ENCODE peak calls at places on chromosomes 3 and 15, in eight cellular contexts. A is fibroblast of pulmonary artery, Y is endothelial cell of umbilical vein, I is fibroblast of lung, H is fibroblast of the aortic adventitia, P is heart left ventricle, D is psoas muscle, K is ovary. F is an unnamed sample.
A peak's percentile ranks its signal among the peaks of the same experiment; 100 is the strongest.

GRCh38 chr15:74787251-74788041 is 5.6 kb downstream of the CSK start:
- DNase-seq in A (peak; percentile 70), D (peak; percentile 76), P (peak; percentile 65), I (peak; percentile 65), Y (no peak), K (no peak), H (peak; percentile 54), F (no peak)

GRCh38 chr3:179853176-179853575 is 183.6 kb downstream of the PEX5L start:
- DNase-seq in H (peak; percentile 88), K (peak; percentile 28), Y (no peak), I (peak; percentile 83), D (no peak), P (peak; percentile 16), A (peak; percentile 33), F (no peak)

GRCh38 chr3:141280086-141280485 is 48.5 kb downstream of the PXYLP1 start:
- DNase-seq in D (no peak), H (peak; percentile 41), K (no peak), A (no peak), Y (no peak), I (no peak), P (no peak), F (no peak)

GRCh38 chr3:127753898-127754410 is 68.4 kb downstream of the MGLL start:
- DNase-seq in D (no peak), Y (no peak), K (no peak), H (no peak), I (no peak), P (no peak), A (no peak), F (no peak)

GRCh38 chr3:184448321-184449160 is 68.7 kb downstream of the CHRD start:
- DNase-seq in K (no peak), D (no peak), Y (peak; percentile 96), I (peak; percentile 1), P (no peak), H (peak; percentile 97), A (peak; percentile 93), F (peak; percentile 90)

GRCh38 chr3:47540281-47540680 is 26.8 kb upstream of the ELP6 start:
- DNase-seq in K (no peak), P (no peak), H (no peak), A (no peak), Y (no peak), I (no peak), D (no peak), F (no peak)

GRCh38 chr15:64865998-64866520 is 24.3 kb downstream of the PLEKHO2 start:
- DNase-seq in D (no peak), H (peak; percentile 63), Y (no peak), P (no peak), K (peak; percentile 73), I (peak; percentile 97), A (peak; percentile 35), F (no peak)

GRCh38 chr3:14640734-14641133 is 10.8 kb upstream of the CCDC174 start:
- DNase-seq in I (no peak), K (no peak), D (no peak), P (no peak), H (no peak), Y (no peak), A (no peak), F (no peak)

GRCh38 chr15:40340038-40340739 is 550 bp downstream of the CCDC9B start:
- DNase-seq in K (peak; percentile 84), Y (peak; percentile 67), I (peak; percentile 76), A (peak; percentile 82), D (peak; percentile 95), P (peak; percentile 93), H (peak; percentile 93), F (no peak)

GRCh38 chr15:59376735-59377134 is 4.1 kb upstream of the MYO1E start:
- DNase-seq in K (no peak), H (peak; percentile 49), D (no peak), Y (peak; percentile 37), I (peak; percentile 31), A (peak; percentile 49), P (no peak), F (no peak)

GRCh38 chr3:183213941-183214612 is 39.0 kb upstream of the B3GNT5 start:
- DNase-seq in I (no peak), Y (peak; percentile 49), A (no peak), D (no peak), H (no peak), K (no peak), P (no peak), F (no peak)

GRCh38 chr3:13867727-13868126 is 12.1 kb downstream of the WNT7A start:
- DNase-seq in D (no peak), P (no peak), A (no peak), K (no peak), Y (no peak), H (no peak), I (no peak), F (no peak)

GRCh38 chr15:72585659-72586058 is 68.8 kb upstream of the GOLGA6B start:
- DNase-seq in I (peak; percentile 51), K (no peak), P (no peak), H (peak; percentile 41), Y (peak; percentile 15), A (peak; percentile 41), D (no peak), F (no peak)

GRCh38 chr15:25701716-25702465 is 161.2 kb downstream of the ATP10A start:
- DNase-seq in H (no peak), D (no peak), Y (no peak), A (no peak), K (no peak), I (no peak), P (no peak), F (no peak)

DNA sequence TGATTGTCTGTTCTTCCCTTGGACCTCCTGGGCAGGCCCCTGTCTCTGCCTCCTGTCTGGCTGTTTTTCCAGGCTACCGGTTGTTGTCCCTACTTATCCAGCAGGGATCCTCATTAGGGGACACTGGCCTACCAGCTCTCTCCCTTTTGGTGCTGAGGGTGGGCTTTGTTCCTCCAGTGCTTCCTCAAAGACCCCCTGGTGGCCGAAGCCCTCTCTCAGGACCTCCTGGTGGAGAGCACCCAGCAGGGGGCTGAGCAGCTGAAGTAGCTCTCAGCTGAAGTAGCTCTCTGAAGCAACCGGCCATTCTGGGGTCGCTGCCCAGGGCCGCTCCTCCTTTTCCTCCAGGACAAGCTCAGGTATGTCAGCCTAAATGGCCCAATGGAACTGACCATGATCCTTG is 27.5 kb downstream of the ARNT2 start:
- DNase-seq in A (no peak), H (no peak), D (no peak), Y (no peak), I (no peak), P (no peak), K (no peak), F (no peak)
- TF ChIP-seq CTCF in A (no peak), H (no peak), D (no peak), Y (no peak), I (no peak), P (no peak), K (no peak), F (no peak)

GRCh38 chr3:87167634-87168456 is 59.3 kb upstream of the CHMP2B start:
- DNase-seq in Y (peak; percentile 55), D (no peak), A (peak; percentile 76), I (peak; percentile 76), K (no peak), P (no peak), H (peak; percentile 77), F (peak; percentile 10)
- H3K4me3 ChIP-seq in Y (no peak overlapping the region), D (peak overlapping the region; percentile 53), A (peak overlapping the region; percentile 48), I (peak overlapping the region; percentile 47), K (peak overlapping the region; percentile 34), P (peak overlapping the region; percentile 30), H (peak overlapping the region; percentile 59), F (peak overlapping the region; percentile 9)

DNA sequence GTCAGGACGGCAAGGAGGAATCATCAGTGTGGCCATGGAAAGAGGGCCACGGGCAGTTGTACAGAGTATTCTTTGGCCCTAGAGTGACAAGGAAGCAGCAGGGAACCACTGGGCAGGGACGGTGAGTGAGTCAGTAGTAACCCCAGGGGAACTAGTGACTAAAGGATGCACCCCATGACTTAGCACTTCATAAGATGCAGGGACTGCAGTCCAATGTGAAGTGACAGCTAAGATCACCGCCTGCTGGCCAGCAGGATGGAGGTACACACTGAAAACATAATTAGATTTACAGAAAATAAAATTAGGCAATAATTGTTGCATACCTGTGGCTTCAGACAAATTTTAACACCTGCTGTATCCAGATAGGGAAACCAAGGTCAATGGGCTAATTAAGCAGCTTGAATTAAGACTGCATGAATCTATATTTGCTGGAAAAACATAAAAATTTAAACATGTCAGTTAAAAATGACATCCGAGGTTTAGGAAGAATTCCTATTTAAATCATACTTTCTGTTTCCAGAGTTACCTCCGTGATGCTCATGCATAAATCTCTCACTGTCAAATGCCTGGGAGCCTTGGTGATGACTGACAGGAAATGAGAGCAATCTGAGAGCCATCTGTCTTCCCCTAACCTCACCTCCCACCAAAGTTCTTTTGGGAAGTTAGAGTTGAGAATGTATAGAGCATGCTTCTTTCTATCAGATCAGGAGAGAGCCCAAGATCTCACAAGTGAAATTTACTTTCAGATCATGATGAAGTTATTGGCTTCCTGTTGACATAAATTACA is 56.5 kb downstream of the DCLK3 start:
- DNase-seq in A (peak; percentile 35), P (no peak), D (no peak), I (peak; percentile 47), H (peak; percentile 21), Y (no peak), K (no peak), F (no peak)
- TF ChIP-seq CTCF in A (peak; percentile 31), P (no peak), D (no peak), I (no peak), H (peak; percentile 12), Y (peak; percentile 4), K (no peak), F (peak; percentile 43)

DNA sequence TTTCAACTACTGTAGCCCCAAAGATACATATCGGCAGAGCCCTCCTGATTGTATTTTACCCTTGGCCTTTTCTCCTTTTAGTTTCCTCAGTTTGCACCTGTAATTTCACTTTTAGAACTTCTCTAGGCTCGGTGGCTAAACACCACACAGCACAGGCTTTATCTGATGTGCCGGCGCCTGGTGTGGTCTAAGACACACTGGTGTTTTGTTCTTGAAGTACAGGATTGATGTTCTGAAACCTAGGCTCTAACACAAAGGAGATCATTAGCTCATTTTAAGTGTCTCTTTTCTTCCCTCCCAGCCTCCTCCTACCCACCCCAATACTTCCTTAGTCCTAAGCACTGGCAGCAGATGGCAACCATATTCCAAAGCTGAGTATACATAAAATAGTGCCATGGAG is 71.0 kb downstream of the TIGIT start:
- DNase-seq in Y (no peak), K (no peak), H (no peak), A (no peak), I (no peak), P (no peak), D (no peak), F (no peak)
- H3K4me3 ChIP-seq in Y (no peak overlapping the region), K (no peak overlapping the region), H (no peak overlapping the region), A (no peak overlapping the region), I (no peak overlapping the region), P (no peak overlapping the region), D (no peak overlapping the region), F (no peak overlapping the region)

DNA sequence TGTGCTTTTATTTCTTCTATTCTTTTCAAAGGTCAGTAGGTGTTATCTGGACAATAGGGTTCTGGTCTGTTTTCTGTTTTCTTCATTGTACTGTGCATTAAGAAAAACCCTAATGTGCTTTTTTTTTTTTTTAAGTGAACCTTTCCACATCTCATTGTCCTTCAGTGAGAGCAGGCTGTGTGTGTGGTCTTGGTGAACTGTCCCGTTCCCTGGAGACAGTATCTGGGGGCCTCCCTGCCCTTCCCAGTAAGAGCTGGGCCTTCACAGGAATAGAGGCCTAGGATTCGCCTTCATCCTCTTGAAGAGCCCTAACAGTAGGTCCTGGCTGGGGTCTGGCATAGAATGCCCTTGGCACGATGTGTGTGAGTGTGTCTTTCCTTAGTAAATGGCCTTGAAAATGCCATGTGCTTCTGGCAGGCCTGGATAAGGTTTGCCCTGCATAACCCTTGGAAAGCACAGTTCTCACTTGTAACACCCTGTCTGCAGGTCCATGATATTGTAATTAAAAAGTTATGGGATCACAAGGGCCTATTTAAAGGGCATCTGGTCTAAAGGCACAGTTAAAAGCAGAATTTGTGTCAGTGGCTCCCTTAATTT is 81.2 kb downstream of the IGF1R start:
- DNase-seq in A (no peak), Y (peak; percentile 44), K (no peak), D (no peak), I (no peak), H (no peak), P (peak; percentile 64), F (no peak)
- TF ChIP-seq CTCF in A (no peak), Y (no peak), K (no peak), D (no peak), I (no peak), H (no peak), P (no peak), F (no peak)